ENCODE peak calls at places on chromosome 1, in four cellular contexts. W is heart right ventricle, J is AG04450, P is MCF 10A. Y is an unnamed sample.

GRCh38 chr1:54883349-54884102 is 3.5 kb downstream of the DHCR24 start:
- DNase-seq in P (peak; percentile 82), W (no peak), J (no peak), Y (no peak)

GRCh38 chr1:183739082-183739481 is 65.8 kb upstream of the RGL1 start:
- DNase-seq in P (peak; percentile 28), W (no peak), J (no peak), Y (no peak)

GRCh38 chr1:7513081-7513480 is 258.0 kb upstream of the VAMP3 start:
- DNase-seq in P (no peak), J (no peak), W (no peak), Y (no peak)

GRCh38 chr1:205324781-205325180 is 3.2 kb upstream of the NUAK2 start:
- DNase-seq in W (no peak), P (no peak), J (no peak), Y (no peak)

GRCh38 chr1:152884966-152885624 is 7.0 kb downstream of the SMCP start:
- DNase-seq in W (no peak), P (peak; percentile 90), J (no peak), Y (no peak)

GRCh38 chr1:203272633-203273205 is 32.6 kb upstream of the BTG2 start:
- DNase-seq in J (no peak), W (no peak), P (no peak), Y (no peak)

GRCh38 chr1:63792152-63792551 is 18.3 kb downstream of the ROR1 start:
- DNase-seq in J (no peak), W (no peak), P (no peak), Y (no peak)

GRCh38 chr1:198849108-198849507 is 210.3 kb downstream of the PTPRC start:
- DNase-seq in J (no peak), P (no peak), W (no peak), Y (no peak)

GRCh38 chr1:12453400-12454343 is 164.3 kb downstream of the DHRS3 start:
- DNase-seq in P (no peak), W (no peak), J (no peak), Y (no peak)

GRCh38 chr1:32907435-32907834 is 6.2 kb upstream of the TMEM54 start:
- DNase-seq in J (no peak), W (no peak), P (no peak), Y (no peak)

GRCh38 chr1:16459503-16459902 is 19.0 kb downstream of the NECAP2 start:
- DNase-seq in W (no peak), P (no peak), J (no peak), Y (no peak)

GRCh38 chr1:9235560-9235959 is 986 bp downstream of the H6PD start:
- DNase-seq in P (no peak), W (no peak), J (no peak), Y (no peak)

GRCh38 chr1:7554343-7555270 is 216.5 kb upstream of the VAMP3 start:
- DNase-seq in W (no peak), J (no peak), P (no peak), Y (no peak)

GRCh38 chr1:86194491-86195034 is 38.0 kb upstream of the COL24A1 start:
- DNase-seq in P (no peak), J (no peak), W (no peak), Y (no peak)

GRCh38 chr1:93207211-93207610 is 26.7 kb downstream of the CCDC18 start:
- DNase-seq in J (no peak), W (no peak), P (no peak), Y (no peak)

GRCh38 chr1:208576425-208576824 is 332.2 kb upstream of the PLXNA2 start:
- DNase-seq in W (no peak), P (no peak), J (no peak), Y (no peak)

GRCh38 chr1:50542362-50542761 is 119.1 kb upstream of the DMRTA2 start:
- DNase-seq in J (no peak), P (no peak), W (no peak), Y (no peak)

GRCh38 chr1:240092301-240093119 is 827 bp downstream of the FMN2 start:
- DNase-seq in P (peak; percentile 31), J (peak; percentile 33), W (no peak), Y (peak; percentile 32)

GRCh38 chr1:76835203-76835602 is 32.1 kb upstream of the ST6GALNAC5 start:
- DNase-seq in P (peak; percentile 32), W (no peak), J (no peak), Y (no peak)

GRCh38 chr1:51000160-51000559 is 30.1 kb downstream of the CDKN2C start:
- DNase-seq in W (no peak), P (no peak), J (no peak), Y (peak; percentile 23)

GRCh38 chr1:19661721-19662228 is 2.9 kb upstream of the HTR6 start:
- DNase-seq in W (no peak), P (peak; percentile 44), J (no peak), Y (no peak)

GRCh38 chr1:31626451-31627202 is 9.1 kb downstream of the HCRTR1 start:
- DNase-seq in J (no peak), P (no peak), W (no peak), Y (no peak)

GRCh38 chr1:53826367-53826766 is 11.7 kb downstream of the NDC1 start:
- DNase-seq in J (no peak), P (peak; percentile 5), W (no peak), Y (no peak)

GRCh38 chr1:209625205-209625549 is 27.0 kb downstream of the LAMB3 start:
- DNase-seq in W (peak; percentile 38), J (no peak), P (no peak), Y (no peak)

GRCh38 chr1:32876341-32877210 is 5.9 kb upstream of the FNDC5 start:
- DNase-seq in P (peak; percentile 58), J (no peak), W (peak; percentile 63), Y (peak; percentile 86)

GRCh38 chr1:168803696-168804510 is 74.9 kb upstream of the DPT start:
- DNase-seq in P (no peak), J (no peak), W (no peak), Y (no peak)

GRCh38 chr1:53890522-53890941 is 935 bp upstream of the YIPF1 start:
- DNase-seq in W (no peak), J (no peak), P (peak; percentile 48), Y (no peak)

GRCh38 chr1:169572184-169572583 is 14.1 kb downstream of the F5 start:
- DNase-seq in J (no peak), P (no peak), W (no peak), Y (no peak)

GRCh38 chr1:59885160-59885832 is 41.3 kb downstream of the CYP2J2 start:
- DNase-seq in P (no peak), J (no peak), W (no peak), Y (no peak)

GRCh38 chr1:193176113-193176512 is 10.3 kb downstream of the B3GALT2 start:
- DNase-seq in P (no peak), J (no peak), W (no peak), Y (no peak)

GRCh38 chr1:19759740-19760089 is 40.0 kb downstream of the TMCO4 start:
- DNase-seq in P (no peak), J (no peak), W (no peak), Y (no peak)

DNA sequence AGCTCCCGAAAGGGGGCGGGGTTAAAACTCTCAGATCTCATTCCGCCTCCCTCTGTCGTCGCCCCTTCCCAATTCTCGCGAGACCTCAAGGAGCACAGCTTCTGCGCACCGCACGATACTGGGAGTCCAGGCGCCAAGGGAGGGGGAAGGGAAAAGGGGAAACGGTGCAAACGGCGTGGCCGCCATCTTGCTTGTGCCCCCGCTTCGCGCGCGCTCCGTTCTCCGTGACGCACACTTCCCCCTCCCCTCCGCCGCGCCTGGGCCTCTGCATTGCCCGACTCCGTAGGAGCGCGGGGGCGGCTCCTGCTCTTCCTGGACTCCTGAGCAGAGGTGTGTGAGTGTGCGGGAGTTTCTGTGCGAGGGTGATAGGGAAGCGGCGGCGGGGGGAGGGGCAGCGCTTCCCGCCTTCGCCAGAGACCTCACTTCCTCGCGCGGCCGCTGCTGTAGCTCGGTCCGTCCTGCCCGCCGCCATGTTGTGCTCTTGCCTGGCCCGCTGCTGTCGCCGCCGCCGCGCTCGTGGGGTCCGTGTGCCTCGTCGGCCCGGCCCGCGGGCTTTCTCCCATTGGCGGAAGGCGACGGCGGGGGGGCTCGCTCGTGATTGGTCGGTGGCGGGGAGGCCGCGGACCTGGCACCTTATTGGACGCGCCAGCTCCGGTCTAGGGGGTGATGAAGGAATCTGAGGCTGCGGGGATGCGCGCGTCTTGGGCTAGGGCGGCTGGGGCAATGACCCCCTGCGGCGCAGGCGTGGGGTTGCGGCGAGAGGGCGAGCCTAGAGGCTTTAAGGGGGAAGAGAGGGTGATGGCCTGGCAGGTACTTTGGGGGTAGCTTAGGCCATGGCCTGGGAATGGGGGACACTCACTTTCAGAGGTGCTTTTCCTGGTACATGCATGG is at the start of gene NFYC:
- DNase-seq in J (peak; percentile 96), P (peak; percentile 100), W (peak; percentile 94), Y (peak; percentile 94)
- TF ChIP-seq CTCF in J (no peak), P (no peak), W (no peak), Y (no peak)

DNA sequence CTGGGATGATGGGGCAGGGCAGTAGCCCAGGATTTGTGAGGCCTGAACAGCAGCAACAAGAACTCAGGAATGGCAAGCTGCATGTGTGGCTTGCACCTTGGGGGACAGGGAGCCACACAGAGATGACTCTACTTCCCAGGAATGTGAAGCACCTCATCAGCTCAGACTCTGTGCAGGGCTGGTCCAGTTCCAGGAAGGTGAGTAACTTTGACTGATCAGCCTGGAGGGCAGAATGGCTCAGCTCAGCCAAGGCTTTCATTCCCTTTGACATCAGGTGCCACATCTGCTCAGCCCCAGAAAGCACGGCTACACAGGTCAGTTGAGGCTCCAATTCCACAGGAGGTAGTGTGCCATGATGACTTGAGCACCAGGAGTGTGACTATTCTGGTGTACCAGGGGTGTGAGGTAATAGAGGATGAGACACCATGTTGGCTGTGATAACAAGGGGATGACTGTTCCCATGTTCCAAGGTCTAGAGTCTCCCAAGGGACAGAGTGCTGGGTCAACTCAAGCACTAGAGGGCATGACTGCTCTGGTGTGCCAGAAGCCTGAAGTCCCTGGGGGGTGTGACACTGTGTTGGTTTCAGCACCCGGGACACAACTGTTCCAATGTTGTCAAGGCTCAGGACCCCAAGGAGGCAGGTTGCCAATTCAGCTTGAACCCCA is 625.8 kb upstream of the ADGRL2 start:
- DNase-seq in J (no peak), W (no peak), P (peak; percentile 98), Y (no peak)
- TF ChIP-seq CTCF in J (no peak), W (no peak), P (no peak), Y (no peak)

DNA sequence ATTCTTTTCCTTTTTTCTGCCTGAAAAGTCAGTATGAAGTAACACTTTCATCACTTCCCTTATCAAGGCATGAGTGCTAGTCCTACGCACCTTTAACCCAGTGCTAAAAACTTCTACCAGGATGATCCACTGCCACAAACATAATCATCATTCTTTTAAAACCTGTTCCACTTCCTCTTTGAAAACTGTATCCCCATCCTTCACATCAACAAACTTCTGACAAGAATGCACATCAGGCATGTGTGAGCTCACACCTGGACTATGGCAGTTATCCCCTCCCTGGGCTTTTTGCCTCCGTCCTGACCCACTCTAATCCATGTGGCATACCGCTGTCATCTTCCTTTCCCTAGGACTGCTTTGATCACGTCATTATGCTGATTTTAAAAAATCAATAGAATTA is 70.2 kb downstream of the ESRRG start:
- DNase-seq in W (no peak), P (no peak), J (no peak), Y (no peak)
- TF ChIP-seq CTCF in W (no peak), P (no peak), J (no peak), Y (no peak)

GRCh38 chr1:115768549-115768948 is at the start of gene CASQ2:
- DNase-seq in P (no peak), W (peak; percentile 57), J (no peak), Y (no peak)

GRCh38 chr1:115767403-115767802 is 1.1 kb downstream of the CASQ2 start:
- DNase-seq in J (no peak), P (no peak), W (no peak), Y (no peak)

GRCh38 chr1:115771094-115771846 is 2.8 kb upstream of the CASQ2 start:
- DNase-seq in J (no peak), P (no peak), W (no peak), Y (no peak)

GRCh38 chr1:115771847-115772457 is 3.4 kb upstream of the CASQ2 start:
- DNase-seq in P (peak; percentile 94), J (peak; percentile 54), W (peak; percentile 37), Y (peak; percentile 65)
- TF ChIP-seq CTCF in P (peak; percentile 70), J (peak; percentile 84), W (peak; percentile 82), Y (peak; percentile 60)

Y was measured in GM13976.